ENCODE peak calls at places on chromosome 17, in four cellular contexts. M is sciatic nerve, O is HT1080, E is NCI-H1436 treated with DMSO at 0.1 percent for 48 hours. Q is an unnamed sample.

GRCh38 chr17:68344701-68345136 is 53.4 kb downstream of the ARSG start:
- DNase-seq in M (no peak), O (peak), E (no peak), Q (no peak)

GRCh38 chr17:62995377-62995885 is 29.4 kb downstream of the TANC2 start:
- DNase-seq in M (no peak), O (peak), E (no peak), Q (no peak)

GRCh38 chr17:80008383-80008840 is 27.3 kb downstream of the TBC1D16 start:
- DNase-seq in M (peak), O (peak), E (peak), Q (peak)

GRCh38 chr17:80099291-80100034 is 1.9 kb upstream of the GAA start:
- DNase-seq in M (no peak), O (no peak), E (no peak), Q (no peak)

GRCh38 chr17:50346313-50347086 is 574 bp downstream of the XYLT2 start:
- DNase-seq in M (peak), O (no peak), E (no peak), Q (peak)

GRCh38 chr17:81714412-81715106 is 2.5 kb downstream of the SLC25A10 start:
- DNase-seq in M (no peak), O (no peak), E (no peak), Q (peak)

GRCh38 chr17:64259436-64259835 is 3.6 kb downstream of the TEX2 start:
- DNase-seq in M (no peak), O (no peak), E (no peak), Q (no peak)

GRCh38 chr17:40602445-40603443 is 37.5 kb upstream of the CCR7 start:
- DNase-seq in M (no peak), O (no peak), E (no peak), Q (no peak)

GRCh38 chr17:47855737-47856136 is 4.8 kb upstream of the SP6 start:
- DNase-seq in M (no peak), O (peak), E (no peak), Q (no peak)

GRCh38 chr17:71987634-71988033 is 133.2 kb upstream of the SOX9 start:
- DNase-seq in M (no peak), O (peak), E (no peak), Q (no peak)

GRCh38 chr17:49201481-49201927 is 8.9 kb downstream of the GNGT2 start:
- DNase-seq in M (no peak), O (peak), E (no peak), Q (no peak)

GRCh38 chr17:21573961-21574610 is 118.2 kb upstream of the KCNJ18 start:
- DNase-seq in M (peak), O (peak), E (no peak), Q (no peak)

GRCh38 chr17:82933911-82934310 is 94.1 kb upstream of the ZNF750 start:
- DNase-seq in M (peak), O (no peak), E (no peak), Q (peak)

GRCh38 chr17:39450051-39450450 is 1.0 kb downstream of the MED1 start:
- DNase-seq in M (peak), O (no peak), E (no peak), Q (no peak)

GRCh38 chr17:80799553-80800403 is 191.9 kb upstream of the CHMP6 start:
- DNase-seq in M (no peak), O (no peak), E (peak), Q (no peak)

GRCh38 chr17:45823598-45823997 is 21.1 kb upstream of the SPPL2C start:
- DNase-seq in M (no peak), O (no peak), E (no peak), Q (no peak)

GRCh38 chr17:81359218-81359617 is 36.0 kb upstream of the BAHCC1 start:
- DNase-seq in M (no peak), O (no peak), E (no peak), Q (no peak)

GRCh38 chr17:50285941-50286340 is 11.7 kb downstream of the TMEM92 start:
- DNase-seq in M (no peak), O (no peak), E (no peak), Q (no peak)

GRCh38 chr17:17063546-17064122 is 21.4 kb downstream of the MPRIP start:
- DNase-seq in M (peak), O (peak), E (no peak), Q (peak)

GRCh38 chr17:35923609-35924114 is 6.9 kb downstream of the RDM1 start:
- DNase-seq in M (no peak), O (no peak), E (no peak), Q (no peak)

GRCh38 chr17:58575511-58575910 is 61.1 kb upstream of the MTMR4 start:
- DNase-seq in M (no peak), O (peak), E (no peak), Q (no peak)

GRCh38 chr17:17537311-17538099 is 41.3 kb upstream of the RASD1 start:
- DNase-seq in M (no peak), O (peak), E (no peak), Q (no peak)